ENCODE peak calls at places on chromosomes 6 and 20, in nine cellular contexts. H is activated CD8-positive, alpha-beta T cell treated with anti-CD3 and anti-CD28 coated beads for 36 hours; M is left lung; Z is astrocyte of the spinal cord; Y is pons; Q is NCI-H774; C is kidney tubule cell; E is T-helper 2 cell; G is endodermal cell. O is an unnamed sample.
A peak's percentile ranks its signal among the peaks of the same experiment; 100 is the strongest.

GRCh38 chr6:168050861-168051586 is 28.0 kb downstream of the FRMD1 start:
- DNase-seq in H (no peak), M (no peak), Z (no peak), Y (peak; percentile 27), Q (no peak), C (peak; percentile 20), E (no peak), G (peak; percentile 73), O (no peak)

GRCh38 chr6:142879527-142879926 is 65.4 kb downstream of the HIVEP2 start:
- DNase-seq in H (no peak), M (no peak), Z (no peak), Y (no peak), Q (no peak), C (no peak), E (no peak), G (no peak), O (no peak)

GRCh38 chr6:154297711-154298110 is 58.9 kb downstream of the IPCEF1 start:
- DNase-seq in H (no peak), M (no peak), Z (no peak), Y (no peak), Q (no peak), C (peak; percentile 18), E (no peak), G (no peak), O (no peak)

GRCh38 chr6:151075943-151076555 is 163.7 kb upstream of the AKAP12 start:
- DNase-seq in H (no peak), M (no peak), Z (no peak), Y (no peak), Q (no peak), C (no peak), E (no peak), G (peak; percentile 19), O (no peak)

GRCh38 chr6:127972815-127973214 is 72.0 kb upstream of the THEMIS start:
- DNase-seq in H (peak; percentile 65), M (no peak), Z (no peak), Y (no peak), Q (no peak), C (no peak), E (peak; percentile 19), G (no peak), O (no peak)

GRCh38 chr6:3337521-3338350 is 79.0 kb downstream of the PSMG4 start:
- DNase-seq in H (no peak), M (no peak), Z (no peak), Y (no peak), Q (no peak), C (peak; percentile 24), E (no peak), G (peak; percentile 73), O (no peak)

GRCh38 chr20:33211817-33212424 is 5.2 kb upstream of the BPIFA3 start:
- DNase-seq in H (peak; percentile 57), M (peak; percentile 46), Z (peak; percentile 26), Y (peak; percentile 36), Q (peak; percentile 89), C (peak; percentile 50), E (no peak), G (peak; percentile 92), O (peak; percentile 45)

GRCh38 chr6:33250731-33251130 is 20.9 kb downstream of the VPS52 start:
- DNase-seq in H (no peak), M (no peak), Z (no peak), Y (no peak), Q (no peak), C (no peak), E (no peak), G (no peak), O (no peak)

GRCh38 chr20:22546344-22546743 is 38.0 kb downstream of the FOXA2 start:
- DNase-seq in H (no peak), M (no peak), Z (no peak), Y (no peak), Q (no peak), C (no peak), E (no peak), G (no peak), O (no peak)

GRCh38 chr6:158474961-158475343 is 84.9 kb upstream of the TMEM181 start:
- DNase-seq in H (no peak), M (no peak), Z (peak; percentile 29), Y (no peak), Q (peak; percentile 76), C (no peak), E (no peak), G (no peak), O (peak; percentile 95)

GRCh38 chr6:143878272-143878760 is 14.0 kb downstream of the ZC2HC1B start:
- DNase-seq in H (no peak), M (no peak), Z (no peak), Y (no peak), Q (no peak), C (no peak), E (no peak), G (no peak), O (no peak)

GRCh38 chr20:7744411-7744810 is 195.8 kb downstream of the HAO1 start:
- DNase-seq in H (no peak), M (no peak), Z (peak; percentile 65), Y (no peak), Q (no peak), C (peak; percentile 85), E (no peak), G (no peak), O (no peak)

GRCh38 chr6:4344317-4344899 is 209.0 kb upstream of the ECI2 start:
- DNase-seq in H (no peak), M (peak; percentile 47), Z (peak; percentile 55), Y (no peak), Q (no peak), C (no peak), E (no peak), G (no peak), O (no peak)

GRCh38 chr6:14871196-14871595 is 374.7 kb upstream of the JARID2 start:
- DNase-seq in H (no peak), M (no peak), Z (no peak), Y (no peak), Q (no peak), C (no peak), E (no peak), G (no peak), O (no peak)

GRCh38 chr20:64188682-64189529 is 24.7 kb downstream of the MYT1 start:
- DNase-seq in H (no peak), M (no peak), Z (peak; percentile 36), Y (peak; percentile 58), Q (peak; percentile 89), C (peak; percentile 99), E (no peak), G (peak; percentile 59), O (peak; percentile 85)

GRCh38 chr6:39189915-39190544 is 39.2 kb downstream of the KCNK5 start:
- DNase-seq in H (peak; percentile 37), M (peak; percentile 50), Z (no peak), Y (peak; percentile 40), Q (no peak), C (peak; percentile 59), E (no peak), G (peak; percentile 92), O (no peak)

GRCh38 chr20:37839432-37839827 is 63.5 kb upstream of the VSTM2L start:
- DNase-seq in H (no peak), M (no peak), Z (no peak), Y (no peak), Q (no peak), C (no peak), E (no peak), G (no peak), O (no peak)

GRCh38 chr6:19317587-19317986 is 519.6 kb upstream of the ID4 start:
- DNase-seq in H (no peak), M (no peak), Z (no peak), Y (no peak), Q (no peak), C (no peak), E (no peak), G (no peak), O (no peak)

GRCh38 chr6:11208267-11208666 is 24.2 kb downstream of the NEDD9 start:
- DNase-seq in H (peak; percentile 65), M (no peak), Z (no peak), Y (no peak), Q (no peak), C (no peak), E (no peak), G (peak; percentile 26), O (no peak)

GRCh38 chr6:162026843-162027242 is 700.7 kb downstream of the PRKN start:
- DNase-seq in H (no peak), M (no peak), Z (no peak), Y (no peak), Q (no peak), C (peak; percentile 22), E (no peak), G (no peak), O (no peak)

GRCh38 chr20:6008254-6008653 is 45.6 kb downstream of the LRRN4 start:
- DNase-seq in H (no peak), M (peak; percentile 61), Z (peak; percentile 88), Y (peak; percentile 76), Q (no peak), C (peak; percentile 82), E (no peak), G (no peak), O (no peak)

GRCh38 chr20:15248618-15249395 is 911.4 kb upstream of the FLRT3 start:
- DNase-seq in H (no peak), M (no peak), Z (no peak), Y (no peak), Q (no peak), C (peak; percentile 43), E (no peak), G (no peak), O (no peak)

GRCh38 chr6:14664616-14665315 is 547.2 kb downstream of the CD83 start:
- DNase-seq in H (peak; percentile 19), M (no peak), Z (no peak), Y (no peak), Q (no peak), C (peak; percentile 19), E (no peak), G (peak; percentile 62), O (no peak)

GRCh38 chr20:36135159-36135558 is 19.4 kb upstream of the EPB41L1 start:
- DNase-seq in H (no peak), M (no peak), Z (no peak), Y (no peak), Q (no peak), C (no peak), E (no peak), G (no peak), O (no peak)

GRCh38 chr6:145904878-145905277 is 59.3 kb downstream of the SHPRH start:
- DNase-seq in H (peak; percentile 2), M (no peak), Z (no peak), Y (peak; percentile 42), Q (peak; percentile 22), C (peak; percentile 24), E (no peak), G (no peak), O (no peak)

GRCh38 chr6:32196682-32197616 is 4.5 kb upstream of the GPSM3 start:
- DNase-seq in H (no peak), M (no peak), Z (peak; percentile 4), Y (peak; percentile 74), Q (no peak), C (no peak), E (no peak), G (no peak), O (peak; percentile 58)

GRCh38 chr20:2164421-2164820 is 62.8 kb downstream of the STK35 start:
- DNase-seq in H (no peak), M (no peak), Z (no peak), Y (no peak), Q (no peak), C (no peak), E (no peak), G (no peak), O (no peak)

GRCh38 chr20:51409192-51409875 is 133.2 kb downstream of the NFATC2 start:
- DNase-seq in H (no peak), M (no peak), Z (no peak), Y (no peak), Q (no peak), C (no peak), E (no peak), G (no peak), O (no peak)

GRCh38 chr20:46634528-46634927 is 16.7 kb downstream of the SLC13A3 start:
- DNase-seq in H (no peak), M (no peak), Z (no peak), Y (no peak), Q (no peak), C (peak; percentile 42), E (no peak), G (no peak), O (no peak)

GRCh38 chr6:157471077-157471686 is 90.2 kb downstream of the ZDHHC14 start:
- DNase-seq in H (no peak), M (no peak), Z (no peak), Y (no peak), Q (no peak), C (no peak), E (no peak), G (no peak), O (no peak)

GRCh38 chr20:41166201-41167117 is 29.1 kb downstream of the PLCG1 start:
- DNase-seq in H (no peak), M (peak; percentile 28), Z (no peak), Y (no peak), Q (no peak), C (no peak), E (no peak), G (no peak), O (no peak)

O was measured in NCI-H748 treated with DMSO at 0.1 percent for 48 hours.